ENCODE peak calls at places on chromosomes 13 and 19, in nine cellular contexts. One of them, this sample, is unnamed.
A peak's percentile ranks its signal among the peaks of the same experiment; 100 is the strongest.

GRCh38 chr19:7868326-7868670 is 5.9 kb downstream of the PRR36 start:
- DNase-seq in LNCaP clone FGC: no peak
- DNase-seq in H7: no peak
- DNase-seq in AG20443: no peak
- DNase-seq in T follicular helper cell: no peak
- DNase-seq in HFF-Myc: no peak
- DNase-seq in GOT3: no peak
- DNase-seq in RWPE1: no peak
- DNase-seq in WTC11: no peak
- DNase-seq in this sample: no peak

GRCh38 chr19:18204394-18205179 is 745 bp upstream of the RAB3A start:
- DNase-seq in AG20443: no peak
- DNase-seq in H7: peak; percentile 88
- DNase-seq in LNCaP clone FGC: no peak
- DNase-seq in GOT3: no peak
- DNase-seq in WTC11: peak; percentile 77
- DNase-seq in HFF-Myc: no peak
- DNase-seq in T follicular helper cell: peak; percentile 16
- DNase-seq in RWPE1: peak; percentile 73
- DNase-seq in this sample: no peak

GRCh38 chr13:26061947-26062346 is 10.1 kb upstream of the SHISA2 start:
- DNase-seq in WTC11: no peak
- DNase-seq in HFF-Myc: no peak
- DNase-seq in LNCaP clone FGC: no peak
- DNase-seq in GOT3: no peak
- DNase-seq in AG20443: peak; percentile 75
- DNase-seq in T follicular helper cell: no peak
- DNase-seq in H7: no peak
- DNase-seq in RWPE1: no peak
- DNase-seq in this sample: no peak

GRCh38 chr19:55619264-55619663 is 5.1 kb downstream of the ZNF784 start:
- DNase-seq in LNCaP clone FGC: no peak
- DNase-seq in GOT3: no peak
- DNase-seq in RWPE1: no peak
- DNase-seq in HFF-Myc: no peak
- DNase-seq in T follicular helper cell: no peak
- DNase-seq in WTC11: no peak
- DNase-seq in AG20443: no peak
- DNase-seq in H7: no peak
- DNase-seq in this sample: no peak

GRCh38 chr19:13788991-13789390 is 6.3 kb upstream of the ZSWIM4 start:
- DNase-seq in GOT3: no peak
- DNase-seq in RWPE1: no peak
- DNase-seq in AG20443: peak; percentile 39
- DNase-seq in WTC11: no peak
- DNase-seq in H7: peak; percentile 15
- DNase-seq in T follicular helper cell: no peak
- DNase-seq in LNCaP clone FGC: no peak
- DNase-seq in HFF-Myc: no peak
- DNase-seq in this sample: peak; percentile 68

GRCh38 chr19:58305932-58306323 is 751 bp downstream of the ERVK3-1 start:
- DNase-seq in LNCaP clone FGC: no peak
- DNase-seq in WTC11: no peak
- DNase-seq in GOT3: no peak
- DNase-seq in T follicular helper cell: no peak
- DNase-seq in RWPE1: no peak
- DNase-seq in AG20443: no peak
- DNase-seq in H7: no peak
- DNase-seq in HFF-Myc: no peak
- DNase-seq in this sample: peak; percentile 17

GRCh38 chr19:401836-402535 is 7.0 kb downstream of the C2CD4C start:
- DNase-seq in HFF-Myc: no peak
- DNase-seq in LNCaP clone FGC: no peak
- DNase-seq in T follicular helper cell: no peak
- DNase-seq in WTC11: no peak
- DNase-seq in GOT3: no peak
- DNase-seq in H7: peak; percentile 62
- DNase-seq in RWPE1: no peak
- DNase-seq in AG20443: no peak
- DNase-seq in this sample: no peak

GRCh38 chr13:33258437-33259193 is 26.9 kb downstream of the STARD13 start:
- DNase-seq in GOT3: no peak
- DNase-seq in WTC11: no peak
- DNase-seq in LNCaP clone FGC: no peak
- DNase-seq in H7: no peak
- DNase-seq in HFF-Myc: no peak
- DNase-seq in RWPE1: no peak
- DNase-seq in T follicular helper cell: no peak
- DNase-seq in AG20443: peak; percentile 47
- DNase-seq in this sample: no peak

GRCh38 chr19:17610384-17610783 is 54.9 kb downstream of the COLGALT1 start:
- DNase-seq in AG20443: peak; percentile 53
- DNase-seq in RWPE1: peak; percentile 71
- DNase-seq in GOT3: no peak
- DNase-seq in H7: peak; percentile 72
- DNase-seq in T follicular helper cell: no peak
- DNase-seq in WTC11: no peak
- DNase-seq in LNCaP clone FGC: no peak
- DNase-seq in HFF-Myc: no peak
- DNase-seq in this sample: peak; percentile 76

GRCh38 chr19:30479231-30479630 is 107.0 kb downstream of the ZNF536 start:
- DNase-seq in HFF-Myc: no peak
- DNase-seq in AG20443: peak; percentile 68
- DNase-seq in H7: no peak
- DNase-seq in RWPE1: no peak
- DNase-seq in WTC11: no peak
- DNase-seq in LNCaP clone FGC: no peak
- DNase-seq in GOT3: no peak
- DNase-seq in T follicular helper cell: no peak
- DNase-seq in this sample: no peak

GRCh38 chr13:100550433-100550832 is 38.2 kb downstream of the GGACT start:
- DNase-seq in LNCaP clone FGC: no peak
- DNase-seq in H7: peak; percentile 69
- DNase-seq in WTC11: no peak
- DNase-seq in HFF-Myc: peak; percentile 33
- DNase-seq in RWPE1: no peak
- DNase-seq in T follicular helper cell: no peak
- DNase-seq in AG20443: peak; percentile 93
- DNase-seq in GOT3: no peak
- DNase-seq in this sample: peak; percentile 49

GRCh38 chr13:25276748-25277147 is 10.5 kb downstream of the MTMR6 start:
- DNase-seq in LNCaP clone FGC: no peak
- DNase-seq in HFF-Myc: no peak
- DNase-seq in GOT3: no peak
- DNase-seq in T follicular helper cell: no peak
- DNase-seq in WTC11: no peak
- DNase-seq in RWPE1: peak; percentile 10
- DNase-seq in H7: no peak
- DNase-seq in AG20443: no peak
- DNase-seq in this sample: peak; percentile 13

GRCh38 chr19:16285769-16286564 is 38.7 kb upstream of the KLF2 start:
- DNase-seq in RWPE1: no peak
- DNase-seq in WTC11: no peak
- DNase-seq in H7: peak; percentile 68
- DNase-seq in GOT3: no peak
- DNase-seq in T follicular helper cell: no peak
- DNase-seq in LNCaP clone FGC: no peak
- DNase-seq in HFF-Myc: no peak
- DNase-seq in AG20443: no peak
- DNase-seq in this sample: no peak

GRCh38 chr13:50323440-50324070 is 308.3 kb downstream of the KCNRG start:
- DNase-seq in LNCaP clone FGC: no peak
- DNase-seq in GOT3: no peak
- DNase-seq in T follicular helper cell: no peak
- DNase-seq in H7: no peak
- DNase-seq in RWPE1: peak; percentile 39
- DNase-seq in WTC11: no peak
- DNase-seq in AG20443: peak; percentile 72
- DNase-seq in HFF-Myc: peak; percentile 56
- DNase-seq in this sample: peak; percentile 41

GRCh38 chr13:71517004-71517403 is 350.0 kb downstream of the DACH1 start:
- DNase-seq in WTC11: no peak
- DNase-seq in GOT3: no peak
- DNase-seq in HFF-Myc: peak; percentile 10
- DNase-seq in RWPE1: no peak
- DNase-seq in LNCaP clone FGC: no peak
- DNase-seq in AG20443: no peak
- DNase-seq in H7: no peak
- DNase-seq in T follicular helper cell: no peak
- DNase-seq in this sample: no peak

GRCh38 chr19:12757544-12758274 is 6.1 kb downstream of the BEST2 start:
- DNase-seq in T follicular helper cell: peak; percentile 40
- DNase-seq in RWPE1: peak; percentile 27
- DNase-seq in AG20443: peak; percentile 93
- DNase-seq in LNCaP clone FGC: peak; percentile 23
- DNase-seq in WTC11: peak; percentile 91
- DNase-seq in HFF-Myc: no peak
- DNase-seq in GOT3: peak; percentile 48
- DNase-seq in H7: peak; percentile 98
- DNase-seq in this sample: peak; percentile 90

GRCh38 chr13:34372581-34372980 is 554.6 kb downstream of the RFC3 start:
- DNase-seq in HFF-Myc: no peak
- DNase-seq in LNCaP clone FGC: no peak
- DNase-seq in WTC11: no peak
- DNase-seq in RWPE1: no peak
- DNase-seq in AG20443: no peak
- DNase-seq in T follicular helper cell: no peak
- DNase-seq in GOT3: no peak
- DNase-seq in H7: no peak
- DNase-seq in this sample: no peak

GRCh38 chr19:2424686-2425621 is 2.4 kb downstream of the TIMM13 start:
- DNase-seq in AG20443: peak; percentile 92
- DNase-seq in LNCaP clone FGC: no peak
- DNase-seq in GOT3: no peak
- DNase-seq in HFF-Myc: no peak
- DNase-seq in WTC11: peak; percentile 76
- DNase-seq in RWPE1: no peak
- DNase-seq in H7: peak; percentile 93
- DNase-seq in T follicular helper cell: no peak
- DNase-seq in this sample: peak; percentile 56

GRCh38 chr13:50401721-50402510 is 386.7 kb downstream of the KCNRG start:
- DNase-seq in LNCaP clone FGC: no peak
- DNase-seq in GOT3: no peak
- DNase-seq in H7: no peak
- DNase-seq in RWPE1: no peak
- DNase-seq in HFF-Myc: no peak
- DNase-seq in WTC11: no peak
- DNase-seq in T follicular helper cell: no peak
- DNase-seq in AG20443: no peak
- DNase-seq in this sample: no peak

This sample was measured in hepatic stellate cell.